ENCODE peak calls at places on chromosomes 2 and 18, in four cellular contexts. G is CD4-positive, alpha-beta T cell; Q is endothelial cell; M is activated CD4-positive, alpha-beta T cell treated with anti-CD3 and anti-CD28 coated beads for 4 hours. P is an unnamed sample.

GRCh38 chr18:53441761-53442414 is 782.6 kb downstream of the MBD2 start:
- DNase-seq in G (no peak), M (no peak), Q (no peak), P (no peak)

GRCh38 chr2:60407398-60407797 is 146.1 kb downstream of the BCL11A start:
- DNase-seq in G (no peak), Q (no peak), M (no peak), P (no peak)

GRCh38 chr2:38146302-38146916 is 70.5 kb upstream of the CYP1B1 start:
- DNase-seq in M (no peak), G (no peak), Q (no peak), P (no peak)

GRCh38 chr18:61917870-61918269 is 25.1 kb upstream of the RNF152 start:
- DNase-seq in G (no peak), Q (no peak), M (no peak), P (no peak)

GRCh38 chr2:187614756-187615155 is 60.5 kb upstream of the TFPI start:
- DNase-seq in M (no peak), G (no peak), Q (no peak), P (no peak)

GRCh38 chr2:227485429-227485828 is 13.5 kb downstream of the AGFG1 start:
- DNase-seq in G (no peak), M (no peak), Q (no peak), P (no peak)

GRCh38 chr2:203708846-203709815 is 2.7 kb downstream of the CD28 start:
- DNase-seq in Q (no peak), M (no peak), G (no peak), P (no peak)

GRCh38 chr2:109475531-109476210 is 138.1 kb downstream of the SEPTIN10 start:
- DNase-seq in G (no peak), Q (no peak), M (no peak), P (no peak)

GRCh38 chr18:57073516-57074187 is 73.2 kb upstream of the BOD1L2 start:
- DNase-seq in Q (no peak), G (no peak), M (no peak), P (no peak)

GRCh38 chr2:191650896-191651773 is 26.8 kb upstream of the NABP1 start:
- DNase-seq in Q (no peak), M (no peak), G (no peak), P (no peak)

GRCh38 chr2:208033701-208034502 is 8.6 kb upstream of the PLEKHM3 start:
- DNase-seq in G (no peak), Q (peak), M (peak), P (peak)

GRCh38 chr2:96264656-96265348 is 995 bp downstream of the TMEM127 start:
- DNase-seq in M (no peak), G (no peak), Q (peak), P (peak)

GRCh38 chr18:23871410-23871809 is 143.1 kb upstream of the TTC39C start:
- DNase-seq in Q (peak), G (peak), M (peak), P (peak)

GRCh38 chr2:88137833-88138232 is 10.0 kb upstream of the FABP1 start:
- DNase-seq in G (no peak), Q (no peak), M (no peak), P (no peak)

P was measured in HAP-1.